ENCODE peak calls at places on chromosome X, in nine cellular contexts. F is breast epithelium; B is PC-3; D is mesothelial cell of epicardium; M is astrocyte of the hippocampus; J is OCI-M1; A is stimulated activated CD8-positive, alpha-beta memory T cell treated with anti-CD3 and anti-CD28 coated beads, Interleukin-7, amount 100 ng/mL, for 24 hours; Y is stimulated activated naive CD4-positive, alpha-beta T cell treated with Interleukin-2 at 50 U/mL for 16 hours; V is cortex of kidney. O is an unnamed sample.

GRCh38 chrX:37825225-37825842 is 22.0 kb downstream of the DYNLT3 start:
- DNase-seq in A (peak; percentile 4), J (peak; percentile 75), M (peak; percentile 55), B (peak; percentile 61), Y (peak; percentile 23), V (no peak), F (peak; percentile 30), D (no peak), O (no peak)

GRCh38 chrX:72621619-72622485 is 49.2 kb upstream of the HDAC8 start:
- DNase-seq in M (peak; percentile 14), J (no peak), B (peak; percentile 88), V (no peak), D (no peak), A (no peak), Y (no peak), F (no peak), O (no peak)

GRCh38 chrX:13428055-13428786 is 108.4 kb upstream of the ATXN3L start:
- DNase-seq in J (no peak), D (no peak), M (peak; percentile 44), F (no peak), V (no peak), A (no peak), Y (no peak), B (peak; percentile 88), O (no peak)

GRCh38 chrX:128975716-128976115 is 547.6 kb downstream of the SMARCA1 start:
- DNase-seq in V (no peak), Y (no peak), A (no peak), D (peak; percentile 28), F (no peak), B (peak; percentile 33), J (peak; percentile 37), M (peak; percentile 28), O (no peak)

GRCh38 chrX:71992711-71993110 is 82.1 kb downstream of the NHSL2 start:
- DNase-seq in A (no peak), D (no peak), V (no peak), J (no peak), M (no peak), B (no peak), Y (peak; percentile 12), F (no peak), O (peak; percentile 45)

GRCh38 chrX:148609766-148610698 is 109.6 kb downstream of the AFF2 start:
- DNase-seq in M (peak; percentile 26), D (no peak), J (peak; percentile 2), F (no peak), V (no peak), A (no peak), B (no peak), Y (no peak), O (no peak)

GRCh38 chrX:1520350-1520749 is 16.6 kb downstream of the P2RY8 start:
- DNase-seq in M (no peak), D (no peak), B (no peak), F (no peak), J (no peak), A (no peak), Y (no peak), V (no peak), O (no peak)

GRCh38 chrX:44674906-44675305 is 132.2 kb upstream of the FUNDC1 start:
- DNase-seq in M (no peak), F (no peak), J (no peak), B (no peak), V (no peak), D (no peak), Y (no peak), A (no peak), O (no peak)

GRCh38 chrX:155270969-155271368 is 6.7 kb upstream of the RAB39B start:
- DNase-seq in A (no peak), J (no peak), V (no peak), M (no peak), D (no peak), Y (no peak), F (no peak), B (no peak), O (no peak)

GRCh38 chrX:51496501-51497291 is at the start of gene NUDT11:
- DNase-seq in M (peak; percentile 88), V (no peak), J (no peak), B (peak; percentile 51), A (peak; percentile 19), F (peak; percentile 26), Y (peak; percentile 36), D (peak; percentile 54), O (no peak)

GRCh38 chrX:3522016-3522690 is 175.7 kb upstream of the MXRA5 start:
- DNase-seq in F (no peak), A (no peak), Y (no peak), B (no peak), D (no peak), V (no peak), J (peak; percentile 1), M (no peak), O (no peak)

GRCh38 chrX:31546130-31546529 is 474.3 kb upstream of the FTHL17 start:
- DNase-seq in D (no peak), B (no peak), M (peak; percentile 80), J (no peak), Y (no peak), V (no peak), F (no peak), A (no peak), O (no peak)

GRCh38 chrX:73127700-73128241 is 48.5 kb upstream of the PABPC1L2A start:
- DNase-seq in B (peak; percentile 51), Y (no peak), F (no peak), V (no peak), A (no peak), D (no peak), J (no peak), M (no peak), O (no peak)

GRCh38 chrX:54640721-54641120 is 110.7 kb downstream of the GNL3L start:
- DNase-seq in A (no peak), F (peak; percentile 41), B (peak; percentile 6), J (no peak), M (no peak), V (no peak), Y (no peak), D (no peak), O (no peak)

GRCh38 chrX:6226053-6226645 is 2.5 kb downstream of the NLGN4X start:
- DNase-seq in D (peak; percentile 27), A (no peak), V (no peak), F (no peak), Y (no peak), M (peak; percentile 56), J (no peak), B (no peak), O (no peak)

GRCh38 chrX:110162867-110163266 is 155.0 kb downstream of the AMMECR1 start:
- DNase-seq in V (no peak), D (no peak), A (no peak), Y (no peak), J (no peak), B (peak; percentile 81), M (no peak), F (no peak), O (no peak)

GRCh38 chrX:27815209-27815608 is 7.4 kb downstream of the MAGEB10 start:
- DNase-seq in F (no peak), D (no peak), J (no peak), M (peak; percentile 31), B (peak; percentile 77), V (no peak), A (no peak), Y (no peak), O (no peak)

GRCh38 chrX:108216405-108216804 is 124.8 kb downstream of the ATG4A start:
- DNase-seq in F (no peak), B (no peak), V (no peak), A (no peak), Y (no peak), D (no peak), M (no peak), J (no peak), O (no peak)

GRCh38 chrX:22665818-22666217 is 333.9 kb upstream of the DDX53 start:
- DNase-seq in D (no peak), Y (no peak), F (no peak), V (no peak), J (no peak), A (no peak), M (no peak), B (no peak), O (no peak)

GRCh38 chrX:103398321-103398937 is 22.1 kb downstream of the BEX3 start:
- DNase-seq in B (peak; percentile 74), M (peak; percentile 43), A (no peak), J (peak; percentile 72), F (no peak), Y (no peak), D (no peak), V (no peak), O (no peak)

O was measured in esophagus muscularis mucosa.